ENCODE peak calls at places on chromosomes 6 and 20, in ten cellular contexts. A, U, G, S, W, M, J, B, O and K are unnamed samples.

GRCh38 chr6:104413767-104414166 is 446.0 kb downstream of the HACE1 start:
- DNase-seq in A (no peak), W (no peak), S (no peak), J (no peak), O (no peak), U (no peak), G (no peak), M (no peak), B (no peak), K (no peak)

GRCh38 chr6:161498359-161498758 is 224.5 kb upstream of the AGPAT4 start:
- DNase-seq in G (no peak), O (peak), U (no peak), A (peak), B (peak), M (no peak), W (no peak), S (no peak), J (peak), K (no peak)

GRCh38 chr6:163731215-163732013 is 316.9 kb downstream of the QKI start:
- DNase-seq in W (no peak), O (no peak), M (no peak), G (no peak), A (no peak), B (no peak), J (no peak), U (no peak), S (no peak), K (no peak)

GRCh38 chr20:53163486-53163885 is 191.3 kb downstream of the TSHZ2 start:
- DNase-seq in M (no peak), U (no peak), O (no peak), A (no peak), J (no peak), W (peak), G (no peak), S (no peak), B (peak), K (no peak)

GRCh38 chr6:46175446-46175845 is 4.7 kb upstream of the ENPP5 start:
- DNase-seq in S (no peak), J (no peak), O (peak), A (no peak), B (no peak), U (no peak), G (no peak), M (no peak), W (no peak), K (no peak)

GRCh38 chr6:15417811-15418210 is 171.9 kb downstream of the JARID2 start:
- DNase-seq in J (no peak), G (no peak), O (no peak), W (no peak), A (no peak), U (no peak), M (no peak), S (peak), B (peak), K (no peak)

GRCh38 chr6:19354181-19354580 is 483.0 kb upstream of the ID4 start:
- DNase-seq in S (no peak), A (no peak), G (no peak), M (no peak), W (no peak), O (no peak), B (no peak), U (no peak), J (no peak), K (no peak)

GRCh38 chr6:111662192-111662793 is 56.6 kb upstream of the TRAF3IP2 start:
- DNase-seq in A (no peak), G (no peak), S (no peak), O (no peak), W (no peak), M (no peak), U (no peak), J (no peak), B (no peak), K (no peak)

GRCh38 chr6:76052314-76052713 is 20.1 kb downstream of the IMPG1 start:
- DNase-seq in B (no peak), S (no peak), J (no peak), U (no peak), O (no peak), A (no peak), G (no peak), W (no peak), M (no peak), K (no peak)

GRCh38 chr20:38023181-38024085 is 9.8 kb downstream of the TTI1 start:
- DNase-seq in U (no peak), W (no peak), M (no peak), O (no peak), B (no peak), A (no peak), J (no peak), G (peak), S (peak), K (no peak)

GRCh38 chr6:150987371-150987828 is 121.9 kb downstream of the MTHFD1L start:
- DNase-seq in G (peak), B (peak), S (no peak), M (no peak), W (no peak), A (no peak), J (no peak), O (no peak), U (no peak), K (no peak)

GRCh38 chr20:62476074-62476838 is 461 bp upstream of the GATA5 start:
- DNase-seq in G (no peak), B (no peak), W (no peak), A (peak), U (no peak), M (no peak), J (peak), O (peak), S (no peak), K (no peak)

GRCh38 chr20:39596554-39596953 is 634.4 kb downstream of the DHX35 start:
- DNase-seq in W (no peak), O (no peak), J (no peak), G (no peak), M (no peak), A (no peak), S (no peak), B (no peak), U (no peak), K (no peak)

GRCh38 chr20:60789399-60789798 is 462.7 kb upstream of the CDH4 start:
- DNase-seq in B (no peak), G (no peak), J (no peak), A (no peak), W (no peak), M (no peak), S (no peak), U (no peak), O (no peak), K (no peak)

GRCh38 chr6:108408453-108408852 is 113.6 kb downstream of the AFG1L start:
- DNase-seq in U (no peak), A (no peak), O (peak), B (no peak), M (no peak), S (no peak), J (no peak), G (no peak), W (peak), K (no peak)

GRCh38 chr20:7926767-7927166 is 13.5 kb downstream of the HAO1 start:
- DNase-seq in W (no peak), J (no peak), U (no peak), B (no peak), O (no peak), A (peak), S (no peak), M (no peak), G (peak), K (no peak)

GRCh38 chr20:52313335-52313963 is 121.9 kb upstream of the ZFP64 start:
- DNase-seq in G (peak), B (peak), U (no peak), O (peak), M (no peak), A (no peak), S (no peak), J (peak), W (no peak), K (peak)

GRCh38 chr6:41209547-41209951 is 8.6 kb upstream of the TREML2 start:
- DNase-seq in W (no peak), G (no peak), J (no peak), M (no peak), B (no peak), S (no peak), A (no peak), U (no peak), O (no peak), K (no peak)

GRCh38 chr6:35139924-35140524 is 1.1 kb downstream of the TCP11 start:
- DNase-seq in O (peak), U (no peak), J (peak), S (peak), M (no peak), B (peak), W (no peak), G (peak), A (peak), K (no peak)

GRCh38 chr6:108968746-108969316 is 120.6 kb downstream of the ARMC2 start:
- DNase-seq in W (no peak), O (no peak), U (no peak), B (no peak), G (no peak), S (peak), A (no peak), J (no peak), M (no peak), K (no peak)

GRCh38 chr6:75422024-75422639 is 71.5 kb downstream of the FILIP1 start:
- DNase-seq in U (no peak), J (no peak), M (no peak), B (no peak), A (no peak), G (no peak), W (no peak), S (no peak), O (no peak), K (no peak)

GRCh38 chr20:10077081-10077471 is 42.3 kb downstream of the ANKEF1 start:
- DNase-seq in S (no peak), A (peak), W (no peak), M (no peak), J (peak), O (no peak), U (no peak), B (no peak), G (no peak), K (no peak)

GRCh38 chr20:33042983-33043730 is 10.5 kb upstream of the BPIFB3 start:
- DNase-seq in B (no peak), W (no peak), A (no peak), G (no peak), U (no peak), M (no peak), O (no peak), S (no peak), J (no peak), K (no peak)

GRCh38 chr6:110617057-110617456 is 140.6 kb upstream of the SLC22A16 start:
- DNase-seq in W (no peak), J (no peak), O (no peak), G (no peak), A (no peak), U (no peak), B (no peak), S (no peak), M (no peak), K (no peak)

GRCh38 chr6:158285321-158285960 is 26.8 kb upstream of the TULP4 start:
- DNase-seq in A (no peak), B (no peak), U (no peak), W (no peak), O (no peak), S (no peak), G (peak), J (no peak), M (no peak), K (no peak)

GRCh38 chr6:20873425-20874190 is 339.4 kb downstream of the CDKAL1 start:
- DNase-seq in O (no peak), U (no peak), S (no peak), A (no peak), M (no peak), J (no peak), G (peak), W (no peak), B (no peak), K (no peak)

GRCh38 chr6:134826889-134827737 is 122.8 kb downstream of the ALDH8A1 start:
- DNase-seq in S (no peak), B (peak), A (no peak), O (no peak), J (no peak), W (peak), U (no peak), M (peak), G (no peak), K (no peak)

GRCh38 chr6:14804001-14804401 is 441.9 kb upstream of the JARID2 start:
- DNase-seq in M (no peak), S (no peak), B (peak), A (peak), G (no peak), J (no peak), W (no peak), O (no peak), U (no peak), K (no peak)

GRCh38 chr6:157609117-157609516 is 213.9 kb upstream of the SNX9 start:
- DNase-seq in S (no peak), W (no peak), M (no peak), A (no peak), B (no peak), U (no peak), G (no peak), O (no peak), J (no peak), K (no peak)

GRCh38 chr6:3549314-3549940 is 92.6 kb upstream of the SLC22A23 start:
- DNase-seq in M (no peak), W (no peak), G (peak), O (peak), U (no peak), J (no peak), A (peak), S (no peak), B (peak), K (no peak)